ENCODE peak calls at places on chromosomes 16 and 17, in four cellular contexts. O is prostate gland, J is SK-N-SH, M is spleen. H is an unnamed sample.

GRCh38 chr16:12124742-12125141 is 148.2 kb downstream of the SNX29 start:
- DNase-seq in O (no peak), J (no peak), M (no peak), H (no peak)

GRCh38 chr17:57027852-57028251 is 49.9 kb downstream of the SCPEP1 start:
- DNase-seq in O (no peak), J (no peak), M (no peak), H (no peak)

GRCh38 chr17:44830359-44831269 is 527 bp upstream of the GJC1 start:
- DNase-seq in O (no peak), J (no peak), M (peak; percentile 64), H (no peak)

GRCh38 chr17:45681706-45682105 is 102.4 kb upstream of the CRHR1 start:
- DNase-seq in O (no peak), J (no peak), M (no peak), H (no peak)

GRCh38 chr16:27231692-27232060 is 28.4 kb downstream of the KDM8 start:
- DNase-seq in O (no peak), J (no peak), M (no peak), H (no peak)

GRCh38 chr16:87435399-87436224 is 43.5 kb downstream of the MAP1LC3B start:
- DNase-seq in O (no peak), J (peak; percentile 41), M (no peak), H (no peak)

GRCh38 chr17:83152745-83153611 is 73.6 kb downstream of the METRNL start:
- DNase-seq in O (no peak), J (peak; percentile 34), M (peak; percentile 76), H (peak; percentile 49)

GRCh38 chr16:8182761-8183160 is 407.6 kb downstream of the TMEM114 start:
- DNase-seq in O (no peak), J (no peak), M (no peak), H (no peak)

GRCh38 chr16:88754912-88755744 is 29.9 kb downstream of the PIEZO1 start:
- DNase-seq in O (peak; percentile 42), J (peak; percentile 84), M (no peak), H (no peak)

GRCh38 chr17:7295230-7296180 is 1.1 kb upstream of the YBX2 start:
- DNase-seq in O (no peak), J (peak; percentile 14), M (no peak), H (no peak)

GRCh38 chr17:59366773-59367656 is 35.6 kb downstream of the YPEL2 start:
- DNase-seq in O (peak; percentile 84), J (no peak), M (no peak), H (no peak)

GRCh38 chr16:68096491-68096890 is 11.3 kb downstream of the NFATC3 start:
- DNase-seq in O (no peak), J (no peak), M (no peak), H (no peak)

GRCh38 chr17:77253611-77254051 is 112.9 kb downstream of the SEC14L1 start:
- DNase-seq in O (no peak), J (no peak), M (no peak), H (no peak)

GRCh38 chr17:7843536-7844291 is 9.7 kb downstream of the KDM6B start:
- DNase-seq in O (peak; percentile 77), J (peak; percentile 84), M (peak; percentile 97), H (peak; percentile 79)

GRCh38 chr16:730666-731509 is 4.0 kb downstream of the HAGHL start:
- DNase-seq in O (no peak), J (no peak), M (peak; percentile 72), H (no peak)

GRCh38 chr16:78504391-78504945 is 405.0 kb downstream of the WWOX start:
- DNase-seq in O (no peak), J (no peak), M (no peak), H (no peak)

GRCh38 chr17:8766731-8767130 is 8.4 kb upstream of the SPDYE4 start:
- DNase-seq in O (no peak), J (no peak), M (no peak), H (no peak)

GRCh38 chr16:10683160-10683559 is 11.6 kb downstream of the TEKT5 start:
- DNase-seq in O (no peak), J (no peak), M (no peak), H (no peak)

GRCh38 chr17:61076649-61077048 is 323.0 kb upstream of the TBX2 start:
- DNase-seq in O (no peak), J (peak; percentile 55), M (no peak), H (no peak)

GRCh38 chr16:12539185-12539929 is 264.3 kb downstream of the CPPED1 start:
- DNase-seq in O (no peak), J (no peak), M (no peak), H (no peak)

GRCh38 chr16:25563700-25564099 is 128.1 kb upstream of the HS3ST4 start:
- DNase-seq in O (no peak), J (no peak), M (no peak), H (no peak)

GRCh38 chr16:26317885-26318284 is 626.1 kb downstream of the HS3ST4 start:
- DNase-seq in O (no peak), J (no peak), M (no peak), H (no peak)

GRCh38 chr16:3656491-3657468 is 2.3 kb downstream of the DNASE1 start:
- DNase-seq in O (no peak), J (no peak), M (peak; percentile 56), H (no peak)

GRCh38 chr17:80889897-80890550 is 101.6 kb upstream of the CHMP6 start:
- DNase-seq in O (no peak), J (no peak), M (peak; percentile 72), H (no peak)

GRCh38 chr17:80892900-80893603 is 98.6 kb upstream of the CHMP6 start:
- DNase-seq in O (no peak), J (no peak), M (no peak), H (no peak)

GRCh38 chr17:80890551-80890930 is 101.1 kb upstream of the CHMP6 start:
- DNase-seq in O (no peak), J (no peak), M (peak; percentile 54), H (no peak)

GRCh38 chr17:80892019-80892855 is 99.4 kb upstream of the CHMP6 start:
- DNase-seq in O (peak; percentile 31), J (no peak), M (peak; percentile 88), H (peak; percentile 54)

GRCh38 chr17:80891096-80892018 is 100.3 kb upstream of the CHMP6 start:
- DNase-seq in O (no peak), J (no peak), M (peak; percentile 82), H (no peak)
- TF ChIP-seq POLR2AphosphoS5 in O (no peak), J (no peak), M (no peak), H (no peak)

GRCh38 chr16:20611350-20611902 is 35.3 kb upstream of the ACSM2B start:
- DNase-seq in O (no peak), J (no peak), M (no peak), H (no peak)

GRCh38 chr16:20614201-20615141 is 38.3 kb upstream of the ACSM2B start:
- DNase-seq in O (no peak), J (no peak), M (no peak), H (no peak)

GRCh38 chr16:20612551-20613470 is 36.6 kb upstream of the ACSM2B start:
- DNase-seq in O (no peak), J (no peak), M (no peak), H (no peak)

GRCh38 chr16:20611975-20612471 is 35.9 kb upstream of the ACSM2B start:
- DNase-seq in O (no peak), J (no peak), M (no peak), H (no peak)

DNA sequence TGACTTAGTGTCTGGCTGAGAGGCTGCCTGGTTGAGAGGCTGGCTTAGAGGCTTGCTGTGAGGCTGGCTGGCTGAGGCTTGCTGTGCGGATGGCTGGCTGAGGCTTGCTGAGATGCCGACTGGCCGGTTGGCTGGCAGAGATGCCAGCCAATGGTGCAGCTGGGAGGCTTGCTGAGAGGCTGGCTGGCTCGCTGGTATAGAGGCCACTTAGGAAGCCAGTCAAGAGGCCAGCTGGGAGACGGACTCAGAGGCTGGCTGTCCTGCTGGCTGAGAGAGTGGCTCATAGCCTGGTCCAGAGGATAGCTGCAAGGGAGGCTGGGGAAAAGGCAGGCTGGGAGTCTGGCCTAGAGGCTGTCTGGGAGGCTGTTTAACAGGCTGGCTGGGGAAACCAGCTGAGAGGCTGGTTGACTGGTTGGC is 37.3 kb upstream of the ACSM2B start:
- DNase-seq in O (no peak), J (no peak), M (no peak), H (no peak)
- H3K27ac ChIP-seq in O (peak overlapping the region; percentile 56), J (no peak overlapping the region), M (no peak overlapping the region), H (no peak overlapping the region)

DNA sequence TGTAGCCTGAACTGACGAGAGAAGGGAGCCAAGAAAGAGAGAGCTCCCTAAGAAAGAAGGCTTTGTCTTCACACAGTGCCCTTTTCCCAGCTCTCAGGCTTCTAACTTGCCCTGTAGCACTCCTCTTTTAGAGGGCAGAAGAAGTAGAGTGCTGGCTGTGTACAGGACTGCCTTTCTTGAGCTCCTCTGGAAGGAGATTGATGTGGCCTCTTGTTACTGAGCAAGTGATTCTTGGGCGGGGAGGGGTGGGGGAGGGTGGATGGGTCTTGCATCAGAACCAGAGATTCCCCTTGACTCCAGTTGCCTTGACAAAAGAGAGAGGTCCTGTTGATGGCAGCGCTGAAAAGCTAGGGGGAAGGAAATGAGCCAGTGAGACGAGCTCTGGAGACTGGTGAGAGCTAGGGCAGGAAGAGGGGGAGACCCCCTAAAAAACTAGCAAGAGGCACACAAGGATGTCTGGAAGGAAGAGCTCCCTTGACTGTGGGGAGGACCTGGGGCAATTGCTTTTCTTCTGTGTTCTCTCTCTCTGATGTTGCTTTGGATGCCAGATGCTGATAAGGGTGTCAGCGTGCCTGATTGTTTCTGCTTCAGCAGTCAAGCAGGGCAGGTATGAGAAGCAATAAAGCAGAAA is 18.4 kb downstream of the GPR179 start:
- DNase-seq in O (no peak), J (peak; percentile 51), M (peak; percentile 12), H (no peak)
- H3K4me1 ChIP-seq in O (no peaks in the 10 kb centered on the region), J (peaks cover 30% of the 10 kb centered on the region), M (no peaks in the 10 kb centered on the region), H (peaks cover 6% of the 10 kb centered on the region)

GRCh38 chr17:918102-918740 is 61.4 kb downstream of the NXN start:
- DNase-seq in O (no peak), J (no peak), M (peak; percentile 22), H (no peak)
- TF ChIP-seq POLR2AphosphoS5 in O (no peak), J (no peak), M (no peak), H (no peak)

GRCh38 chr16:49701867-49702494 is 153.9 kb downstream of the ZNF423 start:
- DNase-seq in O (peak; percentile 26), J (no peak), M (no peak), H (no peak)
- H3K27ac ChIP-seq in O (peak overlapping the region; percentile 63), J (no peak overlapping the region), M (no peak overlapping the region), H (no peak overlapping the region)

GRCh38 chr16:85455534-85455933 is 157.6 kb upstream of the GSE1 start:
- DNase-seq in O (no peak), J (no peak), M (no peak), H (no peak)

GRCh38 chr16:85453179-85453678 is 159.9 kb upstream of the GSE1 start:
- DNase-seq in O (no peak), J (no peak), M (no peak), H (no peak)

GRCh38 chr16:85452364-85453178 is 160.6 kb upstream of the GSE1 start:
- DNase-seq in O (no peak), J (no peak), M (no peak), H (no peak)

GRCh38 chr16:85454171-85454883 is 158.8 kb upstream of the GSE1 start:
- DNase-seq in O (no peak), J (no peak), M (no peak), H (no peak)

GRCh38 chr16:85453701-85454100 is 159.4 kb upstream of the GSE1 start:
- DNase-seq in O (no peak), J (no peak), M (no peak), H (no peak)
- H3K4me1 ChIP-seq in O (peaks cover 4% of the 10 kb centered on the region), J (peaks cover 60% of the 10 kb centered on the region), M (peaks cover 8% of the 10 kb centered on the region), H (peaks cover 6% of the 10 kb centered on the region)